ENCODE peak calls at places on chromosomes 5 and 9, in nine cellular contexts. M, L, D, V, G, U, S, C and O are unnamed samples.

GRCh38 chr5:145811834-145812625 is 23.1 kb downstream of the PRELID2 start:
- DNase-seq in M (no peak), L (no peak), D (peak; percentile 65), V (peak; percentile 54), G (no peak), U (no peak), S (no peak), C (no peak), O (no peak)

GRCh38 chr5:172336264-172336663 is 52.7 kb upstream of the UBTD2 start:
- DNase-seq in M (peak; percentile 47), L (no peak), D (no peak), V (no peak), G (no peak), U (no peak), S (no peak), C (no peak), O (no peak)

GRCh38 chr5:35816881-35817521 is 39.7 kb upstream of the IL7R start:
- DNase-seq in M (no peak), L (no peak), D (no peak), V (no peak), G (no peak), U (no peak), S (no peak), C (no peak), O (no peak)

GRCh38 chr9:72656021-72656420 is 134.6 kb downstream of the TMC1 start:
- DNase-seq in M (no peak), L (no peak), D (no peak), V (no peak), G (no peak), U (no peak), S (no peak), C (no peak), O (no peak)

GRCh38 chr5:151157426-151158286 is at the start of gene ANXA6:
- DNase-seq in M (peak; percentile 89), L (peak; percentile 61), D (peak; percentile 91), V (peak; percentile 92), G (peak; percentile 43), U (peak; percentile 60), S (peak; percentile 79), C (peak; percentile 65), O (peak; percentile 49)

GRCh38 chr5:176817369-176817841 is 7.0 kb downstream of the UNC5A start:
- DNase-seq in M (no peak), L (no peak), D (peak; percentile 55), V (peak; percentile 72), G (peak; percentile 42), U (no peak), S (no peak), C (no peak), O (no peak)

GRCh38 chr5:106019271-106019670 is 1651.5 kb downstream of the EFNA5 start:
- DNase-seq in M (no peak), L (no peak), D (no peak), V (no peak), G (no peak), U (no peak), S (no peak), C (no peak), O (no peak)

GRCh38 chr5:177093082-177093712 is 6.5 kb downstream of the FGFR4 start:
- DNase-seq in M (peak; percentile 48), L (no peak), D (no peak), V (no peak), G (no peak), U (no peak), S (no peak), C (no peak), O (no peak)

GRCh38 chr5:157819502-157820125 is 39.3 kb downstream of the CLINT1 start:
- DNase-seq in M (no peak), L (no peak), D (peak; percentile 33), V (no peak), G (no peak), U (no peak), S (no peak), C (no peak), O (no peak)

GRCh38 chr5:119358901-119359603 is 3.2 kb downstream of the TNFAIP8 start:
- DNase-seq in M (no peak), L (no peak), D (no peak), V (peak; percentile 38), G (no peak), U (no peak), S (no peak), C (no peak), O (no peak)

GRCh38 chr5:37721447-37721871 is 118.4 kb downstream of the GDNF start:
- DNase-seq in M (no peak), L (no peak), D (peak; percentile 89), V (peak; percentile 28), G (no peak), U (no peak), S (peak; percentile 19), C (no peak), O (no peak)

GRCh38 chr5:1348986-1349245 is 4.0 kb upstream of the CLPTM1L start:
- DNase-seq in M (no peak), L (no peak), D (peak; percentile 11), V (peak; percentile 37), G (no peak), U (no peak), S (no peak), C (no peak), O (no peak)

GRCh38 chr5:59665086-59665831 is 228.3 kb downstream of the PDE4D start:
- DNase-seq in M (no peak), L (no peak), D (no peak), V (no peak), G (no peak), U (no peak), S (no peak), C (no peak), O (no peak)

GRCh38 chr5:135307143-135307903 is 91.7 kb downstream of the MACROH2A1 start:
- DNase-seq in M (no peak), L (no peak), D (no peak), V (peak; percentile 80), G (no peak), U (no peak), S (no peak), C (no peak), O (no peak)

GRCh38 chr5:61089351-61089750 is 72.9 kb downstream of the SMIM15 start:
- DNase-seq in M (no peak), L (no peak), D (peak; percentile 5), V (no peak), G (no peak), U (no peak), S (no peak), C (no peak), O (no peak)

GRCh38 chr5:10331341-10331796 is 22.1 kb upstream of the MARCHF6 start:
- DNase-seq in M (peak; percentile 88), L (no peak), D (no peak), V (no peak), G (peak; percentile 29), U (no peak), S (no peak), C (no peak), O (no peak)

GRCh38 chr5:132225165-132226032 is 2.3 kb downstream of the P4HA2 start:
- DNase-seq in M (peak; percentile 71), L (no peak), D (peak; percentile 70), V (no peak), G (no peak), U (peak; percentile 13), S (peak; percentile 28), C (no peak), O (peak; percentile 23)

GRCh38 chr5:170136493-170136892 is 30.8 kb downstream of the FOXI1 start:
- DNase-seq in M (no peak), L (no peak), D (no peak), V (no peak), G (no peak), U (no peak), S (no peak), C (no peak), O (no peak)

GRCh38 chr5:82863260-82863659 is 213.9 kb downstream of the TMEM167A start:
- DNase-seq in M (no peak), L (no peak), D (no peak), V (peak; percentile 22), G (no peak), U (no peak), S (no peak), C (no peak), O (no peak)

GRCh38 chr5:173513521-173513991 is 102.9 kb downstream of the BOD1 start:
- DNase-seq in M (no peak), L (no peak), D (no peak), V (no peak), G (no peak), U (no peak), S (no peak), C (no peak), O (no peak)

GRCh38 chr9:81719972-81720371 is 30.6 kb upstream of the TLE1 start:
- DNase-seq in M (no peak), L (no peak), D (no peak), V (no peak), G (no peak), U (no peak), S (no peak), C (no peak), O (no peak)